ENCODE peak calls at places on chromosome 2, in ten cellular contexts. One of them, this sample, is unnamed.

GRCh38 chr2:111030271-111030891 is 90.3 kb upstream of the BCL2L11 start:
- DNase-seq in germinal center: no peak
- DNase-seq in suprapubic skin: no peak
- DNase-seq in H4: no peak
- DNase-seq in GM23248: no peak
- DNase-seq in anterior cingulate cortex: no peak
- DNase-seq in HFFc6: no peak
- DNase-seq in posterior cingulate gyrus: no peak
- DNase-seq in left ventricle myocardium superior: no peak
- DNase-seq in stimulated activated CD8-positive, alpha-beta memory T cell treated with anti-CD3 and anti-CD28 coated beads, Interleukin-4, amount 100 ng/mL, for 1 hour: no peak
- DNase-seq in this sample: no peak

GRCh38 chr2:10520926-10521325 is 72.8 kb upstream of the ODC1 start:
- DNase-seq in germinal center: no peak
- DNase-seq in H4: no peak
- DNase-seq in HFFc6: no peak
- DNase-seq in posterior cingulate gyrus: no peak
- DNase-seq in left ventricle myocardium superior: no peak
- DNase-seq in suprapubic skin: no peak
- DNase-seq in anterior cingulate cortex: no peak
- DNase-seq in GM23248: no peak
- DNase-seq in stimulated activated CD8-positive, alpha-beta memory T cell treated with anti-CD3 and anti-CD28 coated beads, Interleukin-4, amount 100 ng/mL, for 1 hour: no peak
- DNase-seq in this sample: no peak

GRCh38 chr2:113283704-113284284 is 5.1 kb upstream of the PAX8 start:
- DNase-seq in H4: peak
- DNase-seq in posterior cingulate gyrus: peak
- DNase-seq in HFFc6: peak
- DNase-seq in left ventricle myocardium superior: peak
- DNase-seq in stimulated activated CD8-positive, alpha-beta memory T cell treated with anti-CD3 and anti-CD28 coated beads, Interleukin-4, amount 100 ng/mL, for 1 hour: no peak
- DNase-seq in suprapubic skin: peak
- DNase-seq in GM23248: peak
- DNase-seq in germinal center: no peak
- DNase-seq in anterior cingulate cortex: no peak
- DNase-seq in this sample: no peak

GRCh38 chr2:40256649-40257048 is 195.2 kb downstream of the SLC8A1 start:
- DNase-seq in anterior cingulate cortex: no peak
- DNase-seq in left ventricle myocardium superior: no peak
- DNase-seq in GM23248: peak
- DNase-seq in stimulated activated CD8-positive, alpha-beta memory T cell treated with anti-CD3 and anti-CD28 coated beads, Interleukin-4, amount 100 ng/mL, for 1 hour: no peak
- DNase-seq in H4: peak
- DNase-seq in suprapubic skin: no peak
- DNase-seq in posterior cingulate gyrus: no peak
- DNase-seq in HFFc6: no peak
- DNase-seq in germinal center: peak
- DNase-seq in this sample: no peak

GRCh38 chr2:179427065-179427464 is 162.4 kb upstream of the SESTD1 start:
- DNase-seq in anterior cingulate cortex: no peak
- DNase-seq in GM23248: no peak
- DNase-seq in H4: no peak
- DNase-seq in left ventricle myocardium superior: no peak
- DNase-seq in germinal center: no peak
- DNase-seq in HFFc6: no peak
- DNase-seq in posterior cingulate gyrus: no peak
- DNase-seq in suprapubic skin: no peak
- DNase-seq in stimulated activated CD8-positive, alpha-beta memory T cell treated with anti-CD3 and anti-CD28 coated beads, Interleukin-4, amount 100 ng/mL, for 1 hour: no peak
- DNase-seq in this sample: no peak

GRCh38 chr2:3585239-3586109 is 9.4 kb upstream of the COLEC11 start:
- DNase-seq in HFFc6: peak
- DNase-seq in germinal center: no peak
- DNase-seq in left ventricle myocardium superior: peak
- DNase-seq in H4: no peak
- DNase-seq in GM23248: no peak
- DNase-seq in anterior cingulate cortex: no peak
- DNase-seq in stimulated activated CD8-positive, alpha-beta memory T cell treated with anti-CD3 and anti-CD28 coated beads, Interleukin-4, amount 100 ng/mL, for 1 hour: no peak
- DNase-seq in posterior cingulate gyrus: no peak
- DNase-seq in suprapubic skin: no peak
- DNase-seq in this sample: no peak

GRCh38 chr2:177921726-177922125 is 150.9 kb downstream of the PDE11A start:
- DNase-seq in HFFc6: peak
- DNase-seq in stimulated activated CD8-positive, alpha-beta memory T cell treated with anti-CD3 and anti-CD28 coated beads, Interleukin-4, amount 100 ng/mL, for 1 hour: no peak
- DNase-seq in posterior cingulate gyrus: no peak
- DNase-seq in H4: no peak
- DNase-seq in anterior cingulate cortex: no peak
- DNase-seq in GM23248: no peak
- DNase-seq in left ventricle myocardium superior: no peak
- DNase-seq in germinal center: no peak
- DNase-seq in suprapubic skin: no peak
- DNase-seq in this sample: no peak

GRCh38 chr2:60479226-60480088 is 74.0 kb downstream of the BCL11A start:
- DNase-seq in stimulated activated CD8-positive, alpha-beta memory T cell treated with anti-CD3 and anti-CD28 coated beads, Interleukin-4, amount 100 ng/mL, for 1 hour: no peak
- DNase-seq in GM23248: no peak
- DNase-seq in anterior cingulate cortex: no peak
- DNase-seq in HFFc6: no peak
- DNase-seq in germinal center: no peak
- DNase-seq in posterior cingulate gyrus: no peak
- DNase-seq in suprapubic skin: no peak
- DNase-seq in H4: no peak
- DNase-seq in left ventricle myocardium superior: no peak
- DNase-seq in this sample: no peak

GRCh38 chr2:100683231-100683630 is 120.4 kb downstream of the PDCL3 start:
- DNase-seq in GM23248: no peak
- DNase-seq in stimulated activated CD8-positive, alpha-beta memory T cell treated with anti-CD3 and anti-CD28 coated beads, Interleukin-4, amount 100 ng/mL, for 1 hour: no peak
- DNase-seq in suprapubic skin: no peak
- DNase-seq in H4: no peak
- DNase-seq in germinal center: no peak
- DNase-seq in HFFc6: no peak
- DNase-seq in anterior cingulate cortex: no peak
- DNase-seq in posterior cingulate gyrus: no peak
- DNase-seq in left ventricle myocardium superior: no peak
- DNase-seq in this sample: no peak

GRCh38 chr2:233079473-233079877 is 19.3 kb downstream of the INPP5D start:
- DNase-seq in posterior cingulate gyrus: no peak
- DNase-seq in anterior cingulate cortex: no peak
- DNase-seq in GM23248: no peak
- DNase-seq in stimulated activated CD8-positive, alpha-beta memory T cell treated with anti-CD3 and anti-CD28 coated beads, Interleukin-4, amount 100 ng/mL, for 1 hour: no peak
- DNase-seq in H4: no peak
- DNase-seq in suprapubic skin: peak
- DNase-seq in HFFc6: no peak
- DNase-seq in left ventricle myocardium superior: no peak
- DNase-seq in germinal center: no peak
- DNase-seq in this sample: no peak

GRCh38 chr2:233421091-233421816 is 67.0 kb downstream of the DGKD start:
- DNase-seq in left ventricle myocardium superior: no peak
- DNase-seq in stimulated activated CD8-positive, alpha-beta memory T cell treated with anti-CD3 and anti-CD28 coated beads, Interleukin-4, amount 100 ng/mL, for 1 hour: no peak
- DNase-seq in anterior cingulate cortex: no peak
- DNase-seq in germinal center: no peak
- DNase-seq in suprapubic skin: no peak
- DNase-seq in posterior cingulate gyrus: no peak
- DNase-seq in H4: no peak
- DNase-seq in HFFc6: no peak
- DNase-seq in GM23248: no peak
- DNase-seq in this sample: no peak

GRCh38 chr2:141824790-141825189 is 306.0 kb downstream of the LRP1B start:
- DNase-seq in GM23248: no peak
- DNase-seq in posterior cingulate gyrus: no peak
- DNase-seq in anterior cingulate cortex: no peak
- DNase-seq in HFFc6: no peak
- DNase-seq in H4: no peak
- DNase-seq in left ventricle myocardium superior: no peak
- DNase-seq in suprapubic skin: no peak
- DNase-seq in germinal center: no peak
- DNase-seq in stimulated activated CD8-positive, alpha-beta memory T cell treated with anti-CD3 and anti-CD28 coated beads, Interleukin-4, amount 100 ng/mL, for 1 hour: no peak
- DNase-seq in this sample: no peak

GRCh38 chr2:197705912-197706838 is 1.0 kb downstream of the MARS2 start:
- DNase-seq in posterior cingulate gyrus: no peak
- DNase-seq in suprapubic skin: peak
- DNase-seq in germinal center: no peak
- DNase-seq in stimulated activated CD8-positive, alpha-beta memory T cell treated with anti-CD3 and anti-CD28 coated beads, Interleukin-4, amount 100 ng/mL, for 1 hour: no peak
- DNase-seq in GM23248: peak
- DNase-seq in left ventricle myocardium superior: peak
- DNase-seq in anterior cingulate cortex: no peak
- DNase-seq in HFFc6: no peak
- DNase-seq in H4: no peak
- DNase-seq in this sample: no peak

GRCh38 chr2:232417489-232417888 is 10.8 kb downstream of the ALPG start:
- DNase-seq in HFFc6: no peak
- DNase-seq in H4: no peak
- DNase-seq in anterior cingulate cortex: no peak
- DNase-seq in stimulated activated CD8-positive, alpha-beta memory T cell treated with anti-CD3 and anti-CD28 coated beads, Interleukin-4, amount 100 ng/mL, for 1 hour: no peak
- DNase-seq in suprapubic skin: no peak
- DNase-seq in left ventricle myocardium superior: no peak
- DNase-seq in germinal center: no peak
- DNase-seq in GM23248: no peak
- DNase-seq in posterior cingulate gyrus: no peak
- DNase-seq in this sample: no peak

GRCh38 chr2:203623616-203624015 is 82.8 kb upstream of the CD28 start:
- DNase-seq in suprapubic skin: no peak
- DNase-seq in HFFc6: peak
- DNase-seq in posterior cingulate gyrus: no peak
- DNase-seq in left ventricle myocardium superior: no peak
- DNase-seq in germinal center: no peak
- DNase-seq in anterior cingulate cortex: no peak
- DNase-seq in GM23248: peak
- DNase-seq in H4: no peak
- DNase-seq in stimulated activated CD8-positive, alpha-beta memory T cell treated with anti-CD3 and anti-CD28 coated beads, Interleukin-4, amount 100 ng/mL, for 1 hour: no peak
- DNase-seq in this sample: no peak

GRCh38 chr2:201999289-201999688 is 34.4 kb upstream of the FZD7 start:
- DNase-seq in anterior cingulate cortex: no peak
- DNase-seq in suprapubic skin: no peak
- DNase-seq in GM23248: no peak
- DNase-seq in H4: no peak
- DNase-seq in posterior cingulate gyrus: no peak
- DNase-seq in left ventricle myocardium superior: peak
- DNase-seq in HFFc6: no peak
- DNase-seq in stimulated activated CD8-positive, alpha-beta memory T cell treated with anti-CD3 and anti-CD28 coated beads, Interleukin-4, amount 100 ng/mL, for 1 hour: no peak
- DNase-seq in germinal center: no peak
- DNase-seq in this sample: no peak

GRCh38 chr2:217797661-217798069 is 205.1 kb downstream of the TNS1 start:
- DNase-seq in H4: no peak
- DNase-seq in HFFc6: no peak
- DNase-seq in posterior cingulate gyrus: no peak
- DNase-seq in germinal center: no peak
- DNase-seq in stimulated activated CD8-positive, alpha-beta memory T cell treated with anti-CD3 and anti-CD28 coated beads, Interleukin-4, amount 100 ng/mL, for 1 hour: no peak
- DNase-seq in left ventricle myocardium superior: peak
- DNase-seq in suprapubic skin: peak
- DNase-seq in anterior cingulate cortex: no peak
- DNase-seq in GM23248: no peak
- DNase-seq in this sample: no peak

GRCh38 chr2:240435457-240435954 is at the start of gene GPC1:
- DNase-seq in GM23248: peak
- DNase-seq in germinal center: peak
- DNase-seq in stimulated activated CD8-positive, alpha-beta memory T cell treated with anti-CD3 and anti-CD28 coated beads, Interleukin-4, amount 100 ng/mL, for 1 hour: peak
- DNase-seq in H4: peak
- DNase-seq in posterior cingulate gyrus: peak
- DNase-seq in suprapubic skin: peak
- DNase-seq in anterior cingulate cortex: no peak
- DNase-seq in left ventricle myocardium superior: peak
- DNase-seq in HFFc6: peak
- DNase-seq in this sample: no peak

GRCh38 chr2:129741623-129742022 is 237.8 kb upstream of the RAB6C start:
- DNase-seq in anterior cingulate cortex: no peak
- DNase-seq in posterior cingulate gyrus: no peak
- DNase-seq in H4: no peak
- DNase-seq in GM23248: no peak
- DNase-seq in germinal center: no peak
- DNase-seq in suprapubic skin: no peak
- DNase-seq in stimulated activated CD8-positive, alpha-beta memory T cell treated with anti-CD3 and anti-CD28 coated beads, Interleukin-4, amount 100 ng/mL, for 1 hour: no peak
- DNase-seq in left ventricle myocardium superior: no peak
- DNase-seq in HFFc6: no peak
- DNase-seq in this sample: no peak

GRCh38 chr2:88429929-88430328 is 22.6 kb downstream of the FOXI3 start:
- DNase-seq in H4: no peak
- DNase-seq in GM23248: no peak
- DNase-seq in germinal center: no peak
- DNase-seq in HFFc6: no peak
- DNase-seq in stimulated activated CD8-positive, alpha-beta memory T cell treated with anti-CD3 and anti-CD28 coated beads, Interleukin-4, amount 100 ng/mL, for 1 hour: no peak
- DNase-seq in anterior cingulate cortex: no peak
- DNase-seq in posterior cingulate gyrus: no peak
- DNase-seq in suprapubic skin: no peak
- DNase-seq in left ventricle myocardium superior: no peak
- DNase-seq in this sample: no peak

GRCh38 chr2:42192010-42192373 is 22.8 kb downstream of the EML4 start:
- DNase-seq in posterior cingulate gyrus: no peak
- DNase-seq in left ventricle myocardium superior: no peak
- DNase-seq in stimulated activated CD8-positive, alpha-beta memory T cell treated with anti-CD3 and anti-CD28 coated beads, Interleukin-4, amount 100 ng/mL, for 1 hour: no peak
- DNase-seq in anterior cingulate cortex: no peak
- DNase-seq in H4: no peak
- DNase-seq in suprapubic skin: no peak
- DNase-seq in HFFc6: no peak
- DNase-seq in GM23248: no peak
- DNase-seq in germinal center: no peak
- DNase-seq in this sample: no peak

GRCh38 chr2:120949027-120949956 is 213.6 kb downstream of the GLI2 start:
- DNase-seq in HFFc6: no peak
- DNase-seq in germinal center: no peak
- DNase-seq in stimulated activated CD8-positive, alpha-beta memory T cell treated with anti-CD3 and anti-CD28 coated beads, Interleukin-4, amount 100 ng/mL, for 1 hour: no peak
- DNase-seq in anterior cingulate cortex: no peak
- DNase-seq in left ventricle myocardium superior: no peak
- DNase-seq in posterior cingulate gyrus: no peak
- DNase-seq in H4: no peak
- DNase-seq in GM23248: peak
- DNase-seq in suprapubic skin: no peak
- DNase-seq in this sample: no peak

GRCh38 chr2:18477333-18477732 is 83.1 kb downstream of the RDH14 start:
- DNase-seq in left ventricle myocardium superior: no peak
- DNase-seq in posterior cingulate gyrus: no peak
- DNase-seq in stimulated activated CD8-positive, alpha-beta memory T cell treated with anti-CD3 and anti-CD28 coated beads, Interleukin-4, amount 100 ng/mL, for 1 hour: no peak
- DNase-seq in suprapubic skin: no peak
- DNase-seq in GM23248: no peak
- DNase-seq in H4: no peak
- DNase-seq in germinal center: no peak
- DNase-seq in HFFc6: no peak
- DNase-seq in anterior cingulate cortex: no peak
- DNase-seq in this sample: no peak

GRCh38 chr2:55771612-55772011 is 78.0 kb upstream of the PNPT1 start:
- DNase-seq in left ventricle myocardium superior: no peak
- DNase-seq in suprapubic skin: no peak
- DNase-seq in posterior cingulate gyrus: no peak
- DNase-seq in anterior cingulate cortex: no peak
- DNase-seq in GM23248: peak
- DNase-seq in H4: peak
- DNase-seq in germinal center: no peak
- DNase-seq in HFFc6: peak
- DNase-seq in stimulated activated CD8-positive, alpha-beta memory T cell treated with anti-CD3 and anti-CD28 coated beads, Interleukin-4, amount 100 ng/mL, for 1 hour: no peak
- DNase-seq in this sample: no peak